ENCODE peak calls at places on chromosomes 7 and 10, in six cellular contexts. R is GM23338, Y is HepG2, L is H1, X is K562, D is GM12878. F is an unnamed sample.

GRCh38 chr10:46553238-46554049 is 3.0 kb downstream of the GPRIN2 start:
- DNase-seq in R (no peak), Y (no peak), L (peak; percentile 47), X (no peak), D (no peak), F (peak; percentile 8)

GRCh38 chr10:91745086-91745831 is 53.0 kb upstream of the TNKS2 start:
- DNase-seq in R (peak; percentile 96), Y (peak; percentile 50), L (peak; percentile 60), X (no peak), D (no peak), F (peak; percentile 68)

GRCh38 chr7:65798111-65799075 is 74.5 kb upstream of the VKORC1L1 start:
- DNase-seq in R (no peak), Y (no peak), L (no peak), X (no peak), D (peak; percentile 67), F (no peak)

GRCh38 chr7:11192506-11192905 is 218.8 kb downstream of the PHF14 start:
- DNase-seq in R (no peak), Y (no peak), L (no peak), X (no peak), D (no peak), F (no peak)

GRCh38 chr10:18235477-18235876 is 95.3 kb downstream of the CACNB2 start:
- DNase-seq in R (no peak), Y (no peak), L (no peak), X (no peak), D (no peak), F (no peak)

GRCh38 chr10:103855424-103855823 is at the start of gene SH3PXD2A:
- DNase-seq in R (peak; percentile 72), Y (peak; percentile 19), L (peak; percentile 78), X (peak; percentile 15), D (no peak), F (peak; percentile 48)

GRCh38 chr10:109374215-109374614 is 549.1 kb downstream of the XPNPEP1 start:
- DNase-seq in R (no peak), Y (no peak), L (no peak), X (no peak), D (no peak), F (no peak)

GRCh38 chr10:3408603-3409365 is 236.2 kb upstream of the PITRM1 start:
- DNase-seq in R (no peak), Y (no peak), L (no peak), X (no peak), D (no peak), F (no peak)

GRCh38 chr10:102644066-102644645 is at the start of gene TRIM8:
- DNase-seq in R (peak; percentile 67), Y (peak; percentile 55), L (peak; percentile 65), X (peak; percentile 41), D (no peak), F (peak; percentile 54)

GRCh38 chr7:29017666-29018065 is 59.5 kb upstream of the TRIL start:
- DNase-seq in R (no peak), Y (no peak), L (no peak), X (no peak), D (no peak), F (no peak)

GRCh38 chr7:87146740-87147386 is 5.4 kb upstream of the DMTF1 start:
- DNase-seq in R (peak; percentile 23), Y (no peak), L (no peak), X (no peak), D (no peak), F (peak; percentile 17)

GRCh38 chr10:26733750-26734568 is 36.5 kb downstream of the PDSS1 start:
- DNase-seq in R (peak; percentile 46), Y (peak; percentile 97), L (no peak), X (no peak), D (no peak), F (no peak)

GRCh38 chr7:33932221-33932620 is 26.9 kb downstream of the BMPER start:
- DNase-seq in R (no peak), Y (no peak), L (no peak), X (no peak), D (no peak), F (no peak)

GRCh38 chr10:91051834-91052233 is 130.9 kb upstream of the ANKRD1 start:
- DNase-seq in R (no peak), Y (no peak), L (no peak), X (no peak), D (no peak), F (no peak)

GRCh38 chr7:5689118-5689517 is 92.3 kb downstream of the RNF216 start:
- DNase-seq in R (no peak), Y (no peak), L (no peak), X (no peak), D (no peak), F (no peak)

GRCh38 chr10:34305189-34305588 is 509.9 kb downstream of the PARD3 start:
- DNase-seq in R (peak; percentile 96), Y (peak; percentile 7), L (peak; percentile 80), X (peak; percentile 19), D (no peak), F (peak; percentile 88)

GRCh38 chr7:139603896-139604295 is 80.4 kb downstream of the CLEC2L start:
- DNase-seq in R (no peak), Y (no peak), L (no peak), X (no peak), D (no peak), F (no peak)

GRCh38 chr7:134636008-134636449 is 10.6 kb upstream of the BPGM start:
- DNase-seq in R (no peak), Y (no peak), L (no peak), X (no peak), D (peak; percentile 73), F (no peak)

GRCh38 chr10:108360187-108360586 is 1195.7 kb upstream of the SORCS1 start:
- DNase-seq in R (no peak), Y (no peak), L (no peak), X (no peak), D (no peak), F (no peak)

GRCh38 chr7:19235680-19236079 is 90.5 kb upstream of the FERD3L start:
- DNase-seq in R (no peak), Y (no peak), L (no peak), X (no peak), D (no peak), F (no peak)

GRCh38 chr10:34194259-34194658 is 620.8 kb downstream of the PARD3 start:
- DNase-seq in R (no peak), Y (no peak), L (no peak), X (no peak), D (no peak), F (no peak)

GRCh38 chr7:154587812-154588211 is 415.1 kb downstream of the PAXIP1 start:
- DNase-seq in R (no peak), Y (no peak), L (no peak), X (no peak), D (no peak), F (no peak)

GRCh38 chr10:45071043-45071813 is 70.5 kb downstream of the ZNF22 start:
- DNase-seq in R (no peak), Y (no peak), L (no peak), X (peak; percentile 14), D (no peak), F (no peak)

GRCh38 chr7:151126500-151127137 is 40.3 kb downstream of the AGAP3 start:
- DNase-seq in R (peak; percentile 41), Y (no peak), L (no peak), X (no peak), D (no peak), F (no peak)

GRCh38 chr10:124688889-124689670 is 55.1 kb downstream of the FAM53B start:
- DNase-seq in R (no peak), Y (no peak), L (no peak), X (peak; percentile 18), D (peak; percentile 93), F (no peak)

GRCh38 chr7:138842111-138842510 is 44.1 kb upstream of the ATP6V0A4 start:
- DNase-seq in R (peak; percentile 54), Y (no peak), L (peak; percentile 52), X (peak; percentile 35), D (no peak), F (peak; percentile 36)

GRCh38 chr10:2839081-2839725 is 228.1 kb upstream of the PFKP start:
- DNase-seq in R (peak; percentile 85), Y (peak; percentile 33), L (peak; percentile 85), X (peak; percentile 41), D (no peak), F (peak; percentile 81)

GRCh38 chr7:96224073-96224472 is 97.8 kb downstream of the SLC25A13 start:
- DNase-seq in R (no peak), Y (no peak), L (no peak), X (no peak), D (no peak), F (no peak)

GRCh38 chr7:30730996-30731395 is 20.9 kb upstream of the INMT start:
- DNase-seq in R (no peak), Y (no peak), L (no peak), X (no peak), D (no peak), F (no peak)

GRCh38 chr7:107387077-107387476 is 82.8 kb upstream of the GPR22 start:
- DNase-seq in R (peak; percentile 64), Y (no peak), L (no peak), X (no peak), D (no peak), F (peak; percentile 45)

GRCh38 chr7:120586561-120586960 is 271.4 kb downstream of the TSPAN12 start:
- DNase-seq in R (no peak), Y (no peak), L (no peak), X (no peak), D (no peak), F (no peak)

DNA sequence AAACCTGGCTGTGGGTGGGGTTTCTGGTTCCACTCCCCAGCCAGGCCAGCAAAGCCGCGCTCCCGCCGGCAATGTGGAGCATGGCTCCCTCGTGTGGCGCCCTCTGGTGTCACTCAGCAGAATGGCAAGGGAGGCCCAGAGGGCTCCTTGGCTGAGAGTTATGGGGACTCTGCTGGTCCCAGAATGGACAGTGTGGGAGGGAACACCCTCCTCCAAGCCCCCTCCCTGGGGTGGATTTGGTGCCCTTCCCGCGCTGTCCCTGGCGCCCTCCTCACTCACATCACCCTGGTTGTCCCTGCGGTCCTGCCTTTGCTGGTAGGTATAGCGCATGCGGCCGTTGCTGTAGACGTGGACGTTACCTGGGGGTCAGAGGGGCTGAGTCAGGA is 14.2 kb downstream of the DNAJB12 start:
- DNase-seq in R (peak; percentile 86), Y (no peak), L (peak; percentile 96), X (peak; percentile 84), D (no peak), F (peak; percentile 90)
- TF ChIP-seq CREB1 in R (no peak), Y (no peak), L (no peak), X (peak; percentile 28), D (no peak), F (no peak)

GRCh38 chr7:92437956-92438491 is 9.3 kb upstream of the GATAD1 start:
- DNase-seq in R (peak; percentile 45), Y (no peak), L (no peak), X (no peak), D (no peak), F (no peak)
- TF ChIP-seq CREB1 in R (no peak), Y (no peak), L (no peak), X (no peak), D (no peak), F (no peak)

GRCh38 chr7:101673951-101674350 is 44.9 kb upstream of the MYL10 start:
- DNase-seq in R (no peak), Y (no peak), L (no peak), X (no peak), D (no peak), F (no peak)
- TF ChIP-seq CREB1 in R (no peak), Y (no peak), L (no peak), X (no peak), D (no peak), F (no peak)

DNA sequence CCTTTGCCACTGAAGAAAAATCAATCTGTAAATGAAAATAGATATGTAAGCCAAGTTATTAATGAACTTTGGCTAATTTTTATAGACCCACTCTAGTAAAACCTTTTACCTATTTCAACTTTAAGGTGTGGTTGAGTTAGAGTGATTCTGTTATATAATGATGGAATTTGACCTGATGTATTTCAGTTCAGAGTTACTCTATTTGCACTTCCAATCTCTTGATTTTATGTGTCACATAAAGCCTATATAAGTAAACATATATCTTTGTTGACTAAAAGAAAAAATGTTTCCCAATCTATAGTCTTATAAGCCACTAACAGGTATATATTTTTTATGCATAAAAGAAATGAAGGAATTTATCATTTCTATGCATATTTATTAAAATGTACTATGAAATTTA is 19.1 kb upstream of the TMEM229A start:
- DNase-seq in R (no peak), Y (no peak), L (no peak), X (no peak), D (no peak), F (no peak)
- TF ChIP-seq CREB1 in R (no peak), Y (no peak), L (no peak), X (no peak), D (no peak), F (no peak)